ENCODE peak calls at places on chromosomes 16 and 17, in eight cellular contexts. W is thoracic aorta, R is AG04449, U is suprapubic skin, S is cardiac fibroblast, A is astrocyte of the spinal cord, P is AG04450, H is stomach. C is an unnamed sample.

GRCh38 chr16:23587726-23588125 is 8.4 kb downstream of the NDUFAB1 start:
- DNase-seq in W (no peak), R (peak), U (no peak), S (peak), A (peak), P (peak), H (no peak), C (peak)

GRCh38 chr16:67647681-67648080 is 2.7 kb downstream of the CARMIL2 start:
- DNase-seq in W (no peak), R (no peak), U (no peak), S (no peak), A (no peak), P (no peak), H (no peak), C (no peak)

GRCh38 chr17:45739786-45740185 is 44.3 kb upstream of the CRHR1 start:
- DNase-seq in W (no peak), R (no peak), U (no peak), S (no peak), A (no peak), P (no peak), H (no peak), C (no peak)

GRCh38 chr16:20851601-20852000 is 45.3 kb downstream of the REXO5 start:
- DNase-seq in W (peak), R (peak), U (peak), S (peak), A (peak), P (peak), H (peak), C (peak)

GRCh38 chr17:19928299-19928698 is 49.3 kb downstream of the AKAP10 start:
- DNase-seq in W (no peak), R (no peak), U (no peak), S (peak), A (no peak), P (no peak), H (no peak), C (peak)

GRCh38 chr17:45700171-45701090 is 83.7 kb upstream of the CRHR1 start:
- DNase-seq in W (no peak), R (no peak), U (no peak), S (no peak), A (no peak), P (no peak), H (no peak), C (no peak)

GRCh38 chr17:21066394-21066793 is 23.6 kb upstream of the USP22 start:
- DNase-seq in W (no peak), R (no peak), U (no peak), S (no peak), A (no peak), P (no peak), H (peak), C (no peak)

GRCh38 chr17:30548189-30548588 is 71.0 kb downstream of the GOSR1 start:
- DNase-seq in W (no peak), R (no peak), U (no peak), S (no peak), A (no peak), P (no peak), H (no peak), C (no peak)

GRCh38 chr17:70344356-70345060 is 175.2 kb downstream of the KCNJ2 start:
- DNase-seq in W (no peak), R (no peak), U (no peak), S (peak), A (no peak), P (no peak), H (no peak), C (no peak)

GRCh38 chr17:72977768-72978417 is 114.6 kb downstream of the SLC39A11 start:
- DNase-seq in W (no peak), R (no peak), U (no peak), S (peak), A (peak), P (no peak), H (no peak), C (no peak)

GRCh38 chr16:57192720-57193486 is 6.8 kb downstream of the RSPRY1 start:
- DNase-seq in W (no peak), R (peak), U (no peak), S (peak), A (peak), P (no peak), H (no peak), C (peak)

GRCh38 chr16:50304467-50305440 is 38.4 kb downstream of the ADCY7 start:
- DNase-seq in W (no peak), R (no peak), U (peak), S (no peak), A (no peak), P (no peak), H (no peak), C (no peak)

GRCh38 chr16:75764154-75764768 is 38.0 kb upstream of the CPHXL start:
- DNase-seq in W (no peak), R (peak), U (no peak), S (peak), A (peak), P (peak), H (peak), C (peak)

GRCh38 chr16:87416826-87417471 is 24.8 kb downstream of the MAP1LC3B start:
- DNase-seq in W (no peak), R (no peak), U (peak), S (peak), A (peak), P (no peak), H (no peak), C (peak)

GRCh38 chr16:88387941-88388627 is 5.3 kb downstream of the ZNF469 start:
- DNase-seq in W (no peak), R (no peak), U (no peak), S (no peak), A (peak), P (no peak), H (peak), C (peak)

GRCh38 chr16:85649978-85650863 is 37.1 kb downstream of the GSE1 start:
- DNase-seq in W (no peak), R (no peak), U (no peak), S (no peak), A (no peak), P (no peak), H (no peak), C (no peak)

GRCh38 chr16:75459691-75460090 is 4.8 kb downstream of the TMEM170A start:
- DNase-seq in W (no peak), R (no peak), U (no peak), S (no peak), A (no peak), P (no peak), H (no peak), C (no peak)

GRCh38 chr17:45305532-45306087 is 11.2 kb downstream of the MAP3K14 start:
- DNase-seq in W (no peak), R (no peak), U (no peak), S (peak), A (peak), P (no peak), H (no peak), C (no peak)

GRCh38 chr17:49820773-49821172 is 27.1 kb downstream of the TAC4 start:
- DNase-seq in W (no peak), R (no peak), U (no peak), S (no peak), A (no peak), P (no peak), H (no peak), C (no peak)

GRCh38 chr16:50683689-50684374 is 2.7 kb upstream of the SNX20 start:
- DNase-seq in W (no peak), R (no peak), U (no peak), S (no peak), A (no peak), P (no peak), H (peak), C (no peak)

GRCh38 chr17:82113941-82114340 is 15.9 kb upstream of the FASN start:
- DNase-seq in W (no peak), R (no peak), U (no peak), S (no peak), A (no peak), P (no peak), H (no peak), C (no peak)

GRCh38 chr16:57252148-57252721 is 7.2 kb downstream of the ARL2BP start:
- DNase-seq in W (no peak), R (no peak), U (no peak), S (no peak), A (no peak), P (no peak), H (no peak), C (no peak)

GRCh38 chr16:31458835-31459721 is at the start of gene ARMC5:
- DNase-seq in W (peak), R (peak), U (peak), S (peak), A (peak), P (peak), H (peak), C (peak)

GRCh38 chr17:32020943-32021617 is 13.9 kb downstream of the LRRC37B start:
- DNase-seq in W (no peak), R (no peak), U (no peak), S (peak), A (no peak), P (no peak), H (no peak), C (no peak)

GRCh38 chr16:1993731-1994131 is 4.0 kb downstream of the SYNGR3 start:
- DNase-seq in W (no peak), R (no peak), U (no peak), S (peak), A (no peak), P (no peak), H (no peak), C (no peak)

GRCh38 chr16:87836844-87837581 is 32.3 kb downstream of the SLC7A5 start:
- DNase-seq in W (no peak), R (no peak), U (no peak), S (peak), A (no peak), P (no peak), H (no peak), C (peak)

GRCh38 chr17:76709077-76709950 is 1.5 kb downstream of the MXRA7 start:
- DNase-seq in W (peak), R (peak), U (peak), S (peak), A (peak), P (peak), H (peak), C (peak)

GRCh38 chr16:4868046-4868445 is 20.8 kb downstream of the UBN1 start:
- DNase-seq in W (no peak), R (no peak), U (no peak), S (no peak), A (no peak), P (no peak), H (no peak), C (no peak)

GRCh38 chr16:68825427-68825826 is 17.9 kb upstream of the TANGO6 start:
- DNase-seq in W (no peak), R (no peak), U (no peak), S (no peak), A (no peak), P (no peak), H (no peak), C (no peak)

GRCh38 chr16:16162591-16162990 is 60.7 kb downstream of the ABCC6 start:
- DNase-seq in W (no peak), R (no peak), U (no peak), S (no peak), A (no peak), P (no peak), H (no peak), C (no peak)

GRCh38 chr17:72850410-72850809 is 242.1 kb downstream of the SLC39A11 start:
- DNase-seq in W (no peak), R (no peak), U (no peak), S (peak), A (peak), P (peak), H (no peak), C (peak)

GRCh38 chr17:20026960-20027359 is 17.8 kb downstream of the SPECC1 start:
- DNase-seq in W (no peak), R (no peak), U (no peak), S (no peak), A (no peak), P (no peak), H (no peak), C (no peak)

GRCh38 chr16:87295259-87295658 is 21.9 kb downstream of the C16orf95 start:
- DNase-seq in W (no peak), R (no peak), U (no peak), S (peak), A (no peak), P (no peak), H (no peak), C (no peak)

GRCh38 chr16:68097088-68097487 is 11.9 kb downstream of the NFATC3 start:
- DNase-seq in W (no peak), R (no peak), U (no peak), S (no peak), A (no peak), P (no peak), H (no peak), C (no peak)

GRCh38 chr17:64484380-64484779 is 12.5 kb downstream of the POLG2 start:
- DNase-seq in W (no peak), R (no peak), U (no peak), S (no peak), A (no peak), P (no peak), H (no peak), C (no peak)

GRCh38 chr17:7989781-7990655 is 12.4 kb upstream of the GUCY2D start:
- DNase-seq in W (peak), R (no peak), U (peak), S (peak), A (peak), P (no peak), H (peak), C (peak)

GRCh38 chr16:50068550-50068949 is 2.8 kb downstream of the HEATR3 start:
- DNase-seq in W (no peak), R (peak), U (no peak), S (peak), A (peak), P (peak), H (no peak), C (peak)

GRCh38 chr17:44971776-44972483 is 3.8 kb upstream of the C1QL1 start:
- DNase-seq in W (no peak), R (peak), U (no peak), S (peak), A (peak), P (no peak), H (no peak), C (no peak)

GRCh38 chr16:66474750-66475199 is 47.7 kb downstream of the BEAN1 start:
- DNase-seq in W (no peak), R (no peak), U (peak), S (no peak), A (peak), P (no peak), H (no peak), C (no peak)

GRCh38 chr17:19652595-19652994 is 4.0 kb downstream of the ALDH3A2 start:
- DNase-seq in W (no peak), R (no peak), U (no peak), S (peak), A (no peak), P (no peak), H (peak), C (peak)

GRCh38 chr17:39701012-39701783 is 1.3 kb downstream of the ERBB2 start:
- DNase-seq in W (no peak), R (no peak), U (no peak), S (no peak), A (no peak), P (no peak), H (peak), C (no peak)

GRCh38 chr17:39697961-39698360 is 1.9 kb upstream of the ERBB2 start:
- DNase-seq in W (no peak), R (no peak), U (no peak), S (no peak), A (no peak), P (no peak), H (no peak), C (no peak)

GRCh38 chr17:39701784-39702422 is 2.0 kb downstream of the ERBB2 start:
- DNase-seq in W (no peak), R (no peak), U (no peak), S (no peak), A (no peak), P (no peak), H (no peak), C (no peak)

GRCh38 chr17:39700148-39700987 is 504 bp downstream of the ERBB2 start:
- DNase-seq in W (no peak), R (no peak), U (no peak), S (peak), A (peak), P (no peak), H (no peak), C (peak)

GRCh38 chr17:39699818-39700147 is at the start of gene ERBB2:
- DNase-seq in W (no peak), R (peak), U (no peak), S (peak), A (peak), P (peak), H (peak), C (peak)
- H3K4me3 ChIP-seq in W (peak), R (peak), U (peak), S (peak), A (peak), P (peak), H (peak), C (peak)

DNA sequence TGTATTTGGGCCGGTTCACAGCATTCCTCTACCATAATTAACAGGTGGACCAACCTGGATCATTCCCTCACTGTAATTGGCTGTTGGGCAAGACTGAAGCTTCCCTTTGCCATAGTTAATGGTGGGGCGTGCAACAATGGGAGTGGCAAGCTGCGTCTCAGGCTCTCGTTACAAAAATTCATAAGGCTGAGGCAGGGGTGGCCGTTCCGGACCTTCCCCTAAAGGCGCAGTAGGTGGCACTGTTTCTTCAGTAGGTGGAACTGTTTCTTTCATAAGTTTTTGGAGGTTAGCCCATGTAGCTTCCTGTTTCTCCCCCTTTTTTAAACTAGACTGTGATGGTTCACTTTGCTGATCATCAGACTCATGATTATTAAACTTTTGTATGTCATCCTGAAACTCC is 17.0 kb upstream of the TMC5 start:
- DNase-seq in W (no peak), R (no peak), U (no peak), S (no peak), A (no peak), P (no peak), H (no peak), C (no peak)
- TF ChIP-seq CTCF in W (no peak), R (no peak), U (no peak), S (no peak), A (no peak), P (no peak), H (no peak), C (no peak)

DNA sequence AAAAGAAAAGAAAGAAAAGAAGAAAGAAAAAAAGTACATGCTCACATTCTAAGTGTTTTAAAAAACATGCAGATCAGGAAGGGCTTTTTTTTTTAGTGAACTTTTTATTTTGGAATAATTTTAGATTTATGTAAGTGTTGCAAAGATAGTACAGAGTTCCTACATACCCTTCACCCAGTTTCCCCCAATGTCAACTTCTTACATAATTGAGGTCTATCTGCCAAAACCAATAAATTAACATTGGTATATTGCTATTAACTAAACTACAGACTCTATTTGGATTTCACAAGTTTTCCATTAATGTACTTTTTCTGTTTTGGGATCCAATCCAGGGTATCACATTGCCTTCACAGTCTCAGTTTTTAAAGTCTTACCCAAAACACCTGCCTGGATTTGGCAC is 81.7 kb downstream of the SKAP1 start:
- DNase-seq in W (no peak), R (no peak), U (no peak), S (no peak), A (no peak), P (no peak), H (no peak), C (no peak)
- H3K4me3 ChIP-seq in W (no peak), R (no peak), U (no peak), S (no peak), A (no peak), P (no peak), H (no peak), C (no peak)

GRCh38 chr16:81168406-81168805 is 70.1 kb upstream of the BCO1 start:
- DNase-seq in W (no peak), R (no peak), U (no peak), S (no peak), A (no peak), P (no peak), H (no peak), C (no peak)

GRCh38 chr16:81170824-81171223 is 67.7 kb upstream of the BCO1 start:
- DNase-seq in W (no peak), R (no peak), U (no peak), S (no peak), A (no peak), P (no peak), H (no peak), C (no peak)

GRCh38 chr16:81174644-81175324 is 63.7 kb upstream of the BCO1 start:
- DNase-seq in W (no peak), R (no peak), U (no peak), S (peak), A (no peak), P (peak), H (no peak), C (no peak)

GRCh38 chr16:81175325-81175891 is 63.1 kb upstream of the BCO1 start:
- DNase-seq in W (no peak), R (peak), U (no peak), S (peak), A (peak), P (peak), H (no peak), C (peak)

GRCh38 chr16:81172769-81173658 is 65.5 kb upstream of the BCO1 start:
- DNase-seq in W (no peak), R (no peak), U (no peak), S (no peak), A (no peak), P (no peak), H (no peak), C (no peak)
- TF ChIP-seq CTCF in W (no peak), R (no peak), U (no peak), S (no peak), A (no peak), P (no peak), H (no peak), C (no peak)

GRCh38 chr16:71461686-71462648 is at the start of gene ZNF23:
- DNase-seq in W (peak), R (no peak), U (peak), S (peak), A (peak), P (peak), H (peak), C (peak)

GRCh38 chr16:71459510-71459909 is 2.5 kb downstream of the ZNF23 start:
- DNase-seq in W (no peak), R (no peak), U (no peak), S (no peak), A (no peak), P (no peak), H (no peak), C (no peak)

GRCh38 chr16:71456801-71457200 is 5.2 kb downstream of the ZNF23 start:
- DNase-seq in W (no peak), R (no peak), U (no peak), S (no peak), A (no peak), P (no peak), H (no peak), C (no peak)

GRCh38 chr16:71460246-71460645 is 1.8 kb downstream of the ZNF23 start:
- DNase-seq in W (no peak), R (peak), U (no peak), S (peak), A (peak), P (peak), H (no peak), C (peak)
- H3K4me3 ChIP-seq in W (no peak), R (peak), U (no peak), S (peak), A (no peak), P (peak), H (no peak), C (no peak)

GRCh38 chr17:79301469-79301868 is 226.8 kb downstream of the ENGASE start:
- DNase-seq in W (no peak), R (no peak), U (no peak), S (no peak), A (no peak), P (no peak), H (no peak), C (no peak)
- TF ChIP-seq CTCF in W (no peak), R (no peak), U (no peak), S (no peak), A (no peak), P (no peak), H (no peak), C (no peak)

GRCh38 chr17:74455025-74455585 is 11.3 kb upstream of the CD300A start:
- DNase-seq in W (no peak), R (no peak), U (no peak), S (no peak), A (no peak), P (no peak), H (no peak), C (no peak)
- H3K4me3 ChIP-seq in W (no peak), R (no peak), U (peak), S (no peak), A (no peak), P (no peak), H (no peak), C (no peak)